ENCODE peak calls at places on chromosomes 7 and 10, in five cellular contexts. L, D, E, Q and H are unnamed samples.

GRCh38 chr7:157745721-157746709 is 409.2 kb downstream of the DNAJB6 start:
- DNase-seq in L (no peak), D (no peak), E (no peak), Q (no peak), H (no peak)

GRCh38 chr10:28248092-28248491 is 54.8 kb downstream of the MPP7 start:
- DNase-seq in L (no peak), D (no peak), E (no peak), Q (peak; percentile 29), H (peak; percentile 43)

GRCh38 chr10:34716958-34717357 is 98.1 kb downstream of the PARD3 start:
- DNase-seq in L (no peak), D (no peak), E (no peak), Q (peak; percentile 34), H (no peak)

GRCh38 chr10:62541811-62542210 is 167.6 kb downstream of the ZNF365 start:
- DNase-seq in L (no peak), D (peak; percentile 45), E (no peak), Q (no peak), H (no peak)

GRCh38 chr7:158353606-158354570 is 233.7 kb downstream of the PTPRN2 start:
- DNase-seq in L (peak; percentile 49), D (no peak), E (no peak), Q (peak; percentile 45), H (peak; percentile 45)

GRCh38 chr7:3294432-3295100 is 6.5 kb upstream of the SDK1 start:
- DNase-seq in L (no peak), D (no peak), E (no peak), Q (no peak), H (no peak)

GRCh38 chr7:82109288-82109687 is 334.3 kb downstream of the CACNA2D1 start:
- DNase-seq in L (no peak), D (no peak), E (no peak), Q (peak; percentile 19), H (peak; percentile 22)

GRCh38 chr10:58998924-58999713 is 177.3 kb upstream of the PHYHIPL start:
- DNase-seq in L (no peak), D (peak; percentile 56), E (no peak), Q (no peak), H (peak; percentile 92)

GRCh38 chr7:1917221-1918062 is 247.4 kb downstream of the ELFN1 start:
- DNase-seq in L (no peak), D (no peak), E (no peak), Q (no peak), H (peak; percentile 70)

GRCh38 chr7:68873616-68874015 is 724.7 kb upstream of the AUTS2 start:
- DNase-seq in L (no peak), D (no peak), E (no peak), Q (no peak), H (no peak)

GRCh38 chr7:38637957-38638356 is 6.8 kb upstream of the AMPH start:
- DNase-seq in L (no peak), D (no peak), E (no peak), Q (no peak), H (no peak)

GRCh38 chr10:93438796-93439253 is 43.3 kb downstream of the MYOF start:
- DNase-seq in L (no peak), D (no peak), E (no peak), Q (no peak), H (peak; percentile 43)

GRCh38 chr10:63520463-63521388 is 475 bp upstream of the REEP3 start:
- DNase-seq in L (peak; percentile 57), D (peak; percentile 82), E (no peak), Q (no peak), H (peak; percentile 88)

GRCh38 chr10:132909491-132910071 is 32.8 kb downstream of the CFAP46 start:
- DNase-seq in L (no peak), D (peak; percentile 17), E (no peak), Q (no peak), H (no peak)

GRCh38 chr7:118195837-118196474 is 12.0 kb downstream of the LSM8 start:
- DNase-seq in L (peak; percentile 60), D (peak; percentile 43), E (peak; percentile 63), Q (peak; percentile 70), H (peak; percentile 71)

GRCh38 chr7:50660040-50660829 is 95.0 kb upstream of the DDC start:
- DNase-seq in L (no peak), D (no peak), E (peak; percentile 37), Q (no peak), H (no peak)

GRCh38 chr10:35231646-35232045 is 104.7 kb upstream of the CCNY start:
- DNase-seq in L (no peak), D (no peak), E (no peak), Q (no peak), H (no peak)

GRCh38 chr7:141945356-141945755 is 1.4 kb downstream of the CLEC5A start:
- DNase-seq in L (no peak), D (no peak), E (peak; percentile 13), Q (no peak), H (no peak)